ENCODE peak calls at places on chromosomes 6 and 20, in seven cellular contexts. S is heart left ventricle; O is stimulated activated CD4-positive, alpha-beta T cell treated with anti-CD3 and anti-CD28 coated beads, Interleukin-12 subunit alpha, Interleukin-12 subunit beta, amount 100 ng/mL, for 4 hours; Q is small intestine; U is AG20443; H is stimulated activated naive B cell treated with anti-CD40 and anti-IgM and Interleukin-4, amounts not matched to agents 10 μg/mL and 1 μg/mL and 100 μg/mL, for 72 hours; V is AML-193. M is an unnamed sample.

GRCh38 chr6:72401865-72402264 is 220.0 kb upstream of the KCNQ5 start:
- DNase-seq in S (no peak), O (no peak), Q (no peak), U (no peak), H (no peak), V (no peak), M (no peak)

GRCh38 chr6:12386816-12387215 is 96.7 kb downstream of the EDN1 start:
- DNase-seq in S (no peak), O (no peak), Q (no peak), U (peak; percentile 14), H (no peak), V (no peak), M (no peak)

GRCh38 chr6:9412951-9413559 is 977.7 kb upstream of the SLC35B3 start:
- DNase-seq in S (no peak), O (no peak), Q (peak; percentile 2), U (peak; percentile 11), H (no peak), V (peak; percentile 58), M (no peak)

GRCh38 chr20:11217322-11217989 is 543.7 kb upstream of the JAG1 start:
- DNase-seq in S (no peak), O (no peak), Q (no peak), U (no peak), H (no peak), V (no peak), M (no peak)

GRCh38 chr6:151340206-151340978 is 51.0 kb downstream of the ZBTB2 start:
- DNase-seq in S (no peak), O (no peak), Q (no peak), U (no peak), H (no peak), V (no peak), M (no peak)

GRCh38 chr6:139679516-139680179 is 305.2 kb upstream of the CITED2 start:
- DNase-seq in S (no peak), O (no peak), Q (no peak), U (peak; percentile 32), H (no peak), V (peak; percentile 93), M (no peak)

GRCh38 chr6:6674872-6675271 is 86.4 kb downstream of the LY86 start:
- DNase-seq in S (no peak), O (no peak), Q (no peak), U (no peak), H (no peak), V (no peak), M (no peak)

GRCh38 chr6:44699082-44699481 is 311.6 kb downstream of the CDC5L start:
- DNase-seq in S (no peak), O (no peak), Q (no peak), U (peak; percentile 66), H (no peak), V (no peak), M (no peak)

GRCh38 chr20:43744121-43744520 is 17.3 kb upstream of the GTSF1L start:
- DNase-seq in S (no peak), O (no peak), Q (no peak), U (peak; percentile 35), H (no peak), V (no peak), M (no peak)